ENCODE peak calls at places on chromosome 10, in seven cellular contexts. H, V, E, W, L, N and G are unnamed samples.
A peak's percentile ranks its signal among the peaks of the same experiment; 100 is the strongest.

GRCh38 chr10:14389981-14390590 is 59.4 kb upstream of the FRMD4A start:
- DNase-seq in V (no peak), N (no peak), L (no peak), W (no peak), E (no peak), H (peak; percentile 83), G (no peak)

GRCh38 chr10:69709366-69709941 is 79.4 kb downstream of the FAM241B start:
- DNase-seq in H (no peak), E (no peak), V (no peak), N (no peak), L (no peak), W (no peak), G (no peak)

GRCh38 chr10:71323407-71323806 is 4.3 kb downstream of the SLC29A3 start:
- DNase-seq in L (no peak), W (no peak), V (no peak), E (no peak), H (no peak), N (no peak), G (no peak)

GRCh38 chr10:101495324-101495925 is 92.6 kb downstream of the POLL start:
- DNase-seq in L (no peak), W (no peak), N (no peak), H (no peak), E (no peak), V (no peak), G (no peak)

GRCh38 chr10:6885284-6885683 is 305.2 kb upstream of the PRKCQ start:
- DNase-seq in L (no peak), N (no peak), V (no peak), W (no peak), H (no peak), E (no peak), G (no peak)

GRCh38 chr10:74593470-74593869 is 232.9 kb upstream of the KAT6B start:
- DNase-seq in E (no peak), H (no peak), N (no peak), L (no peak), V (no peak), W (no peak), G (no peak)

GRCh38 chr10:120217736-120218135 is 239.3 kb upstream of the PLPP4 start:
- DNase-seq in E (no peak), L (no peak), H (no peak), V (no peak), W (no peak), N (no peak), G (no peak)

GRCh38 chr10:4344544-4344994 is 481.4 kb upstream of the AKR1E2 start:
- DNase-seq in E (peak; percentile 72), H (no peak), L (no peak), W (peak; percentile 64), N (peak; percentile 73), V (no peak), G (peak; percentile 72)

GRCh38 chr10:3336673-3337293 is 164.2 kb upstream of the PITRM1 start:
- DNase-seq in E (no peak), W (no peak), N (no peak), L (no peak), V (no peak), H (no peak), G (no peak)

GRCh38 chr10:129742742-129743550 is 221.1 kb downstream of the EBF3 start:
- DNase-seq in N (no peak), L (no peak), H (no peak), E (peak; percentile 50), V (peak; percentile 43), W (no peak), G (no peak)

GRCh38 chr10:132470306-132471124 is 67.1 kb upstream of the INPP5A start:
- DNase-seq in V (peak; percentile 27), N (no peak), W (no peak), L (no peak), E (no peak), H (no peak), G (no peak)

GRCh38 chr10:48498940-48499510 is 105.8 kb downstream of the ARHGAP22 start:
- DNase-seq in N (no peak), H (no peak), E (no peak), W (no peak), V (no peak), L (no peak), G (no peak)

GRCh38 chr10:75191821-75192568 is 18.6 kb upstream of the VDAC2 start:
- DNase-seq in E (no peak), W (peak; percentile 26), L (no peak), V (peak; percentile 62), N (peak; percentile 60), H (no peak), G (peak; percentile 31)

GRCh38 chr10:44043646-44044368 is 341.1 kb downstream of the CXCL12 start:
- DNase-seq in W (no peak), L (no peak), E (no peak), N (peak; percentile 33), H (no peak), V (no peak), G (no peak)

GRCh38 chr10:12945709-12946359 is 55.7 kb downstream of the CCDC3 start:
- DNase-seq in N (no peak), W (no peak), H (no peak), V (no peak), L (no peak), E (no peak), G (no peak)

GRCh38 chr10:31739759-31740158 is 188.9 kb downstream of the ARHGAP12 start:
- DNase-seq in H (no peak), L (no peak), W (no peak), N (no peak), V (no peak), E (no peak), G (no peak)

GRCh38 chr10:99419688-99420087 is 10.7 kb downstream of the GOT1 start:
- DNase-seq in L (no peak), W (no peak), N (no peak), V (no peak), H (no peak), E (no peak), G (no peak)

GRCh38 chr10:11881477-11882417 is 58.6 kb downstream of the PROSER2 start:
- DNase-seq in W (no peak), V (no peak), H (no peak), E (no peak), L (no peak), N (no peak), G (no peak)

GRCh38 chr10:113073549-113074189 is 123.6 kb downstream of the TCF7L2 start:
- DNase-seq in W (peak; percentile 82), H (no peak), V (no peak), N (peak; percentile 83), E (no peak), L (no peak), G (peak; percentile 54)

GRCh38 chr10:65377687-65378086 is 1548.1 kb upstream of the LRRTM3 start:
- DNase-seq in E (no peak), V (no peak), L (no peak), H (no peak), N (no peak), W (no peak), G (no peak)

GRCh38 chr10:74189999-74190421 is 39.0 kb downstream of the ADK start:
- DNase-seq in E (no peak), V (no peak), H (peak; percentile 49), L (no peak), N (no peak), W (no peak), G (no peak)

GRCh38 chr10:16965740-16966447 is 148.7 kb upstream of the RSU1 start:
- DNase-seq in E (no peak), N (no peak), H (no peak), V (no peak), L (no peak), W (peak; percentile 21), G (no peak)

GRCh38 chr10:120048358-120048757 is 155.8 kb downstream of the SEC23IP start:
- DNase-seq in N (no peak), W (no peak), H (no peak), E (no peak), L (no peak), V (no peak), G (no peak)

GRCh38 chr10:126011995-126012394 is 115.6 kb downstream of the FANK1 start:
- DNase-seq in H (no peak), W (no peak), N (no peak), L (no peak), E (no peak), V (no peak), G (no peak)

GRCh38 chr10:109824206-109824605 is 99.1 kb downstream of the XPNPEP1 start:
- DNase-seq in H (no peak), V (no peak), W (no peak), N (no peak), E (no peak), L (no peak), G (no peak)
- H3K9me3 ChIP-seq in H (no peaks in the 10 kb centered on the region), V (no peaks in the 10 kb centered on the region), W (no peaks in the 10 kb centered on the region), N (no peaks in the 10 kb centered on the region), E (no peaks in the 10 kb centered on the region), L (no peaks in the 10 kb centered on the region), G (no peaks in the 10 kb centered on the region)

DNA sequence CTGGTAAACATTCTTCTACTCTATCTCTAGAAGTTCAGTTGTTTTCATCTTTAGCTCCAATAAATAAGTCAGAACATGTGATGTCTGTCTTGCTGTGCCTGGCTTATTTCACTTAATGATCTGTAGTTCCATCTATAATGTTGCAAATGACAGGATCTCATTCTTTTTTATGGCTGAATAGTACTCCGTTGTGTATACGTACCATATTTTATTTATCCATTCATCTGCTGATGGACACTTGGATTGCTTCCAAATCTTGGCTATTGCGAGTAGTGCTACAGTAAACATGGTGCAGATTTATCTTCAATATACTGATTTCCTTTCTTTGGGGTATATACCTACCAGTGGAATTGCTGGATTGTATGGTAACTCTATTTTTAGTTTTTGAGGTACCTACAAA is 124.4 kb downstream of the ZNF33B start:
- DNase-seq in H (no peak), W (no peak), L (no peak), N (no peak), V (no peak), E (no peak), G (no peak)
- H3K9me3 ChIP-seq in H (peaks cover 3% of the 10 kb centered on the region), W (peaks cover 87% of the 10 kb centered on the region), L (peaks cover 78% of the 10 kb centered on the region), N (peaks cover 60% of the 10 kb centered on the region), V (peaks cover 12% of the 10 kb centered on the region), E (peaks cover 86% of the 10 kb centered on the region), G (peaks cover 78% of the 10 kb centered on the region)

DNA sequence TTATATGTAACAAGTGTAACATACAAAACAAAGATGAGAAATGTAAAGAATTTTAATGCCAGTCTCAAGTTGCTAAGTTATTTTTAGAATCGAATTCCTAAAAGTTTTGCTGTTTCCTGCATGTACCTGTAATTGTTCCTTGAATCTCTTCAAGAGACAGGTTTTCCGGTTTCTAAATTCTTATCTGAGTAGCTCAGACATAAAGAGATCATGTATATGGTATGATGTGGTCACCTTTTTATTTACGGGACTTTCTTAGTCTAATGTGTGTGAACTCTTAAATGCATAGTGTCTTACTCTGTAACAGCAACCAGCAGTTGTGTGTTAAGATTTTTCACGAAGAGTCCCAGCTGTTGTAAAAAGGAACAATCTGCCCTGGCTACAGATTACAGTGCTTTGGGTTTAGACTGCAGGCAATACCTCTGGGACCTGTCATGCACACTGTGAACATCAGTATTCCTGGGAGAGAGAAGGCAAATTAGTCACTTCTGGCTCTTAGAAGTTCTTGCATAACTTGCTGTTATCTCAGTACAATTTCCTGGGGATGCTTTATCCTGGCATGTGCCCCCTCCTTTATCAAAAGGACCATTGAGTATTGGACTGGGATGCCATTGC is 263.4 kb downstream of the BICC1 start:
- DNase-seq in N (no peak), L (no peak), W (no peak), V (no peak), H (no peak), E (no peak), G (peak; percentile 40)
- H3K9me3 ChIP-seq in N (no peaks in the 10 kb centered on the region), L (no peaks in the 10 kb centered on the region), W (no peaks in the 10 kb centered on the region), V (no peaks in the 10 kb centered on the region), H (no peaks in the 10 kb centered on the region), E (no peaks in the 10 kb centered on the region), G (no peaks in the 10 kb centered on the region)

DNA sequence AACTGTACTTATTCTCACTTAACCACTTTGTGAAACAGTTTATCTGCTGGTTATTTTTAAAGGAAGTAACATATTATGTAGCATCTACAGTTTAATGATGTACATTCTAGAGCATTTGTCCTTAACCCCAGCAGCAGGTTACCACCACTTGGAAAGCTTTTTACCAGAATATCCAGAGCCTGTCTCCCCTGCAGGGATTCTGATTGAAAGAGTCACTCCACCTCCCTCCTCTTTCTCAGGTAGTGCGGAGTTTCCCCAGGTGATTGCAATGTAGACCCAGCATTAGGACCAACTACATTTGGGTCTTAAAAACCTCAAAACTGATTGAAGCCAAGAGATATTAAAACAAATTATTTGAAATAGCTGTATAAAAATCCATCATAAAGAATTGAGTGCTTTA is 53.1 kb downstream of the NRG3 start:
- DNase-seq in E (no peak), L (no peak), V (no peak), H (no peak), W (no peak), N (no peak), G (no peak)
- H3K9me3 ChIP-seq in E (no peaks in the 10 kb centered on the region), L (no peaks in the 10 kb centered on the region), V (no peaks in the 10 kb centered on the region), H (no peaks in the 10 kb centered on the region), W (no peaks in the 10 kb centered on the region), N (no peaks in the 10 kb centered on the region), G (no peaks in the 10 kb centered on the region)